ENCODE peak calls at places on chromosomes 6 and 20, in four cellular contexts. J is WERI-Rb-1, K is A549, N is colonic mucosa. D is an unnamed sample.

GRCh38 chr6:142242269-142242668 is 59.5 kb upstream of the ADGRG6 start:
- DNase-seq in J (no peak), K (no peak), N (no peak), D (no peak)

GRCh38 chr20:14470231-14470894 is 133.0 kb upstream of the FLRT3 start:
- DNase-seq in J (no peak), K (no peak), N (peak), D (no peak)

GRCh38 chr20:51767867-51768758 is at the start of gene ATP9A:
- DNase-seq in J (peak), K (no peak), N (peak), D (peak)

GRCh38 chr20:29874476-29875202 is 1382.8 kb upstream of the DEFB115 start:
- DNase-seq in J (no peak), K (no peak), N (no peak), D (no peak)

GRCh38 chr20:50312682-50313187 is 122.1 kb downstream of the CEBPB start:
- DNase-seq in J (no peak), K (no peak), N (no peak), D (peak)

GRCh38 chr6:106964954-106965353 is 9.6 kb downstream of the CD24 start:
- DNase-seq in J (no peak), K (no peak), N (no peak), D (no peak)

GRCh38 chr6:83378621-83379388 is 52.0 kb downstream of the ME1 start:
- DNase-seq in J (no peak), K (no peak), N (no peak), D (no peak)

GRCh38 chr6:167225903-167226508 is 65.1 kb upstream of the UNC93A start:
- DNase-seq in J (peak), K (no peak), N (no peak), D (no peak)

GRCh38 chr6:132072271-132072670 is 121.1 kb upstream of the CCN2 start:
- DNase-seq in J (no peak), K (no peak), N (no peak), D (no peak)

GRCh38 chr20:46215913-46216707 is 92.2 kb downstream of the CDH22 start:
- DNase-seq in J (peak), K (peak), N (no peak), D (peak)

D was measured in H54.